ENCODE peak calls at places on chromosome 10, in nine cellular contexts. S is activated gamma-delta T cell treated with Interleukin-2 at 50 U/mL for 16 hours; T is CMK; V is activated B cell treated with CpG ODN at 0.5 μM for 24 hours; H is nucleus accumbens; B is effector CD4-positive, alpha-beta T cell; U is activated T-cell treated with anti-CD3 and anti-CD28 coated beads for 1 hour; Y is activated T-helper 9 cell treated with anti-CD3 and anti-CD28 coated beads, Interleukin-2, amount 50 U/mL, for 16 hours; C is T-helper 1 cell. E is an unnamed sample.

GRCh38 chr10:11225935-11226334 is 208.3 kb downstream of the CELF2 start:
- DNase-seq in S (peak; percentile 39), T (no peak), V (no peak), H (no peak), B (peak; percentile 46), U (peak; percentile 33), Y (peak; percentile 49), C (no peak), E (peak; percentile 53)

GRCh38 chr10:95789928-95790327 is 34.0 kb downstream of the ENTPD1 start:
- DNase-seq in S (no peak), T (no peak), V (no peak), H (no peak), B (no peak), U (no peak), Y (no peak), C (no peak), E (no peak)

GRCh38 chr10:43691503-43691902 is 42.8 kb upstream of the ZNF32 start:
- DNase-seq in S (no peak), T (no peak), V (no peak), H (no peak), B (no peak), U (no peak), Y (no peak), C (no peak), E (no peak)

GRCh38 chr10:44853148-44853734 is 57.9 kb upstream of the TMEM72 start:
- DNase-seq in S (no peak), T (no peak), V (no peak), H (no peak), B (no peak), U (no peak), Y (no peak), C (no peak), E (no peak)

GRCh38 chr10:131082201-131082850 is 229.2 kb downstream of the TCERG1L start:
- DNase-seq in S (no peak), T (no peak), V (no peak), H (no peak), B (no peak), U (no peak), Y (no peak), C (no peak), E (no peak)

GRCh38 chr10:47354162-47354561 is 6.0 kb downstream of the RBP3 start:
- DNase-seq in S (no peak), T (no peak), V (no peak), H (no peak), B (no peak), U (no peak), Y (no peak), C (no peak), E (no peak)

GRCh38 chr10:63077800-63078199 is 55.3 kb upstream of the NRBF2 start:
- DNase-seq in S (no peak), T (no peak), V (no peak), H (no peak), B (no peak), U (no peak), Y (no peak), C (no peak), E (no peak)

GRCh38 chr10:86648706-86649426 is 5.5 kb upstream of the OPN4 start:
- DNase-seq in S (no peak), T (no peak), V (no peak), H (no peak), B (no peak), U (no peak), Y (no peak), C (no peak), E (no peak)

GRCh38 chr10:79238606-79239005 is 108.7 kb upstream of the PPIF start:
- DNase-seq in S (no peak), T (no peak), V (no peak), H (no peak), B (no peak), U (no peak), Y (no peak), C (no peak), E (no peak)

GRCh38 chr10:78960316-78960800 is 108.4 kb upstream of the ZMIZ1 start:
- DNase-seq in S (no peak), T (no peak), V (no peak), H (peak; percentile 36), B (no peak), U (no peak), Y (no peak), C (no peak), E (no peak)

GRCh38 chr10:69319911-69320316 is 41.6 kb downstream of the HK1 start:
- DNase-seq in S (no peak), T (no peak), V (no peak), H (no peak), B (no peak), U (no peak), Y (no peak), C (no peak), E (no peak)

GRCh38 chr10:5741276-5741675 is 56.6 kb downstream of the TASOR2 start:
- DNase-seq in S (no peak), T (no peak), V (no peak), H (no peak), B (no peak), U (no peak), Y (no peak), C (no peak), E (no peak)

GRCh38 chr10:8049151-8049873 is 5.2 kb upstream of the GATA3 start:
- DNase-seq in S (no peak), T (no peak), V (no peak), H (no peak), B (no peak), U (no peak), Y (no peak), C (no peak), E (no peak)

GRCh38 chr10:125707852-125708468 is 11.5 kb upstream of the EDRF1 start:
- DNase-seq in S (no peak), T (no peak), V (no peak), H (no peak), B (no peak), U (no peak), Y (no peak), C (no peak), E (no peak)

GRCh38 chr10:46255696-46256355 is 31.0 kb upstream of the ANTXRL start:
- DNase-seq in S (peak; percentile 43), T (peak; percentile 25), V (no peak), H (peak; percentile 13), B (peak; percentile 35), U (peak; percentile 40), Y (no peak), C (no peak), E (peak; percentile 46)

GRCh38 chr10:97411411-97411810 is 10.3 kb upstream of the RRP12 start:
- DNase-seq in S (no peak), T (no peak), V (no peak), H (no peak), B (no peak), U (no peak), Y (no peak), C (no peak), E (no peak)

GRCh38 chr10:28367865-28368541 is 65.1 kb upstream of the MPP7 start:
- DNase-seq in S (peak; percentile 59), T (no peak), V (peak; percentile 20), H (no peak), B (peak; percentile 49), U (peak; percentile 31), Y (peak; percentile 16), C (peak; percentile 9), E (peak; percentile 50)

GRCh38 chr10:101453318-101453717 is 99.4 kb downstream of the BTRC start:
- DNase-seq in S (no peak), T (no peak), V (no peak), H (no peak), B (no peak), U (no peak), Y (no peak), C (no peak), E (no peak)

GRCh38 chr10:16867556-16867955 is 50.3 kb upstream of the RSU1 start:
- DNase-seq in S (no peak), T (no peak), V (no peak), H (no peak), B (no peak), U (no peak), Y (no peak), C (no peak), E (no peak)

GRCh38 chr10:96902762-96903358 is 70.8 kb downstream of the LCOR start:
- DNase-seq in S (no peak), T (no peak), V (no peak), H (no peak), B (no peak), U (no peak), Y (no peak), C (no peak), E (no peak)

GRCh38 chr10:84247496-84247895 is 2.6 kb downstream of the RGR start:
- DNase-seq in S (no peak), T (no peak), V (no peak), H (no peak), B (no peak), U (no peak), Y (no peak), C (no peak), E (no peak)

GRCh38 chr10:1594372-1595241 is 142.7 kb downstream of the ADARB2 start:
- DNase-seq in S (no peak), T (no peak), V (no peak), H (no peak), B (no peak), U (no peak), Y (no peak), C (no peak), E (no peak)

GRCh38 chr10:43573250-43574034 is 974 bp downstream of the ZNF239 start:
- DNase-seq in S (no peak), T (no peak), V (no peak), H (no peak), B (no peak), U (no peak), Y (no peak), C (no peak), E (no peak)

GRCh38 chr10:77360835-77361234 is 276.8 kb downstream of the KCNMA1 start:
- DNase-seq in S (no peak), T (no peak), V (no peak), H (no peak), B (no peak), U (no peak), Y (no peak), C (no peak), E (no peak)

GRCh38 chr10:16689227-16689626 is 128.0 kb downstream of the RSU1 start:
- DNase-seq in S (no peak), T (no peak), V (no peak), H (no peak), B (no peak), U (no peak), Y (no peak), C (no peak), E (no peak)

GRCh38 chr10:123346581-123346980 is 192.4 kb downstream of the BUB3 start:
- DNase-seq in S (no peak), T (no peak), V (no peak), H (no peak), B (no peak), U (no peak), Y (no peak), C (no peak), E (no peak)

GRCh38 chr10:6741561-6741960 is 161.5 kb upstream of the PRKCQ start:
- DNase-seq in S (no peak), T (no peak), V (no peak), H (no peak), B (no peak), U (no peak), Y (no peak), C (no peak), E (no peak)

GRCh38 chr10:7480742-7481381 is 70.0 kb upstream of the SFMBT2 start:
- DNase-seq in S (no peak), T (no peak), V (peak; percentile 41), H (no peak), B (no peak), U (no peak), Y (no peak), C (no peak), E (no peak)

GRCh38 chr10:8539056-8539455 is 484.6 kb downstream of the GATA3 start:
- DNase-seq in S (no peak), T (no peak), V (no peak), H (no peak), B (no peak), U (no peak), Y (no peak), C (no peak), E (no peak)

GRCh38 chr10:110679633-110680472 is 35.7 kb downstream of the RBM20 start:
- DNase-seq in S (no peak), T (no peak), V (no peak), H (no peak), B (no peak), U (no peak), Y (no peak), C (no peak), E (no peak)

GRCh38 chr10:132104471-132105301 is 38.9 kb downstream of the JAKMIP3 start:
- DNase-seq in S (no peak), T (no peak), V (no peak), H (no peak), B (no peak), U (no peak), Y (no peak), C (no peak), E (no peak)

E was measured in activated CD8-positive, alpha-beta memory T cell treated with anti-CD3 and anti-CD28 coated beads, Interleukin-2, amount 50 U/mL, for 4 hours.